ENCODE peak calls at places on chromosomes 11 and 22, in five cellular contexts. S is pulmonary artery endothelial cell, T is A172, X is neural crest cell, Z is adipocyte. U is an unnamed sample.

GRCh38 chr22:43298062-43298801 is 44.9 kb downstream of the SCUBE1 start:
- DNase-seq in Z (peak), T (no peak), X (no peak), S (no peak), U (no peak)

GRCh38 chr11:60809249-60809648 is 24.1 kb downstream of the MS4A10 start:
- DNase-seq in Z (no peak), X (no peak), T (no peak), S (no peak), U (no peak)

GRCh38 chr11:16809901-16810668 is 71.6 kb downstream of the C11orf58 start:
- DNase-seq in X (no peak), S (peak), T (peak), Z (peak), U (no peak)

GRCh38 chr22:41043727-41044126 is 48.7 kb upstream of the EP300 start:
- DNase-seq in T (no peak), X (no peak), Z (no peak), S (no peak), U (no peak)

GRCh38 chr11:60858236-60858635 is 2.5 kb upstream of the PTGDR2 start:
- DNase-seq in S (no peak), T (no peak), Z (no peak), X (no peak), U (no peak)

GRCh38 chr11:18703001-18703763 is 4.6 kb downstream of the TMEM86A start:
- DNase-seq in S (no peak), X (no peak), Z (no peak), T (peak), U (no peak)

GRCh38 chr22:17205432-17205831 is 13.8 kb downstream of the ADA2 start:
- DNase-seq in S (no peak), T (no peak), X (no peak), Z (no peak), U (no peak)

GRCh38 chr11:17257200-17257599 is 19.3 kb upstream of the NUCB2 start:
- DNase-seq in S (no peak), X (no peak), Z (peak), T (peak), U (no peak)

GRCh38 chr22:25645266-25645665 is 80.8 kb downstream of the GRK3 start:
- DNase-seq in S (no peak), X (no peak), T (no peak), Z (peak), U (no peak)

GRCh38 chr11:103035656-103036434 is 56.1 kb downstream of the DCUN1D5 start:
- DNase-seq in S (peak), X (peak), T (peak), Z (peak), U (peak)

GRCh38 chr11:10117709-10118341 is 176.2 kb downstream of the SBF2 start:
- DNase-seq in Z (peak), T (no peak), X (no peak), S (no peak), U (peak)

U was measured in GM04504.